ENCODE peak calls at places on chromosomes 6 and 20, in seven cellular contexts. One of them, this sample, is unnamed.

GRCh38 chr6:111730835-111731234 is 125.2 kb upstream of the TRAF3IP2 start:
- ATAC-seq in GM12878: no peak
- ATAC-seq in upper lobe of left lung: no peak
- ATAC-seq in HepG2: no peak
- ATAC-seq in right lobe of liver: peak; percentile 93
- ATAC-seq in heart left ventricle: peak; percentile 56
- ATAC-seq in gastrocnemius medialis: no peak
- ATAC-seq in this sample: no peak

GRCh38 chr20:10453241-10453640 is 18.1 kb downstream of the SLX4IP start:
- ATAC-seq in HepG2: no peak
- ATAC-seq in upper lobe of left lung: no peak
- ATAC-seq in GM12878: peak; percentile 95
- ATAC-seq in gastrocnemius medialis: no peak
- ATAC-seq in heart left ventricle: peak; percentile 58
- ATAC-seq in right lobe of liver: peak; percentile 59
- ATAC-seq in this sample: no peak

GRCh38 chr20:40305303-40305702 is 383.7 kb downstream of the MAFB start:
- ATAC-seq in GM12878: no peak
- ATAC-seq in right lobe of liver: no peak
- ATAC-seq in heart left ventricle: no peak
- ATAC-seq in gastrocnemius medialis: peak; percentile 91
- ATAC-seq in upper lobe of left lung: no peak
- ATAC-seq in HepG2: no peak
- ATAC-seq in this sample: no peak

GRCh38 chr6:15434263-15434662 is 188.4 kb downstream of the JARID2 start:
- ATAC-seq in GM12878: peak; percentile 34
- ATAC-seq in gastrocnemius medialis: no peak
- ATAC-seq in HepG2: no peak
- ATAC-seq in right lobe of liver: no peak
- ATAC-seq in heart left ventricle: no peak
- ATAC-seq in upper lobe of left lung: no peak
- ATAC-seq in this sample: no peak

GRCh38 chr6:26561533-26562466 is 23.6 kb downstream of the HMGN4 start:
- ATAC-seq in GM12878: peak; percentile 80
- ATAC-seq in gastrocnemius medialis: no peak
- ATAC-seq in heart left ventricle: no peak
- ATAC-seq in right lobe of liver: no peak
- ATAC-seq in upper lobe of left lung: no peak
- ATAC-seq in HepG2: peak; percentile 54
- ATAC-seq in this sample: no peak

GRCh38 chr6:34484899-34485298 is 19.0 kb downstream of the PACSIN1 start:
- ATAC-seq in GM12878: peak; percentile 84
- ATAC-seq in heart left ventricle: no peak
- ATAC-seq in gastrocnemius medialis: no peak
- ATAC-seq in HepG2: no peak
- ATAC-seq in right lobe of liver: no peak
- ATAC-seq in upper lobe of left lung: no peak
- ATAC-seq in this sample: no peak

GRCh38 chr20:32019563-32020463 is 9.6 kb downstream of the CCM2L start:
- ATAC-seq in heart left ventricle: no peak
- ATAC-seq in HepG2: no peak
- ATAC-seq in GM12878: no peak
- ATAC-seq in gastrocnemius medialis: no peak
- ATAC-seq in upper lobe of left lung: no peak
- ATAC-seq in right lobe of liver: no peak
- ATAC-seq in this sample: no peak

GRCh38 chr20:40471261-40471629 is 217.8 kb downstream of the MAFB start:
- ATAC-seq in right lobe of liver: peak; percentile 60
- ATAC-seq in HepG2: peak; percentile 69
- ATAC-seq in heart left ventricle: peak; percentile 38
- ATAC-seq in upper lobe of left lung: no peak
- ATAC-seq in gastrocnemius medialis: no peak
- ATAC-seq in GM12878: peak; percentile 27
- ATAC-seq in this sample: no peak

GRCh38 chr6:90369651-90370050 is 73.0 kb upstream of the BACH2 start:
- ATAC-seq in right lobe of liver: no peak
- ATAC-seq in upper lobe of left lung: no peak
- ATAC-seq in heart left ventricle: no peak
- ATAC-seq in GM12878: no peak
- ATAC-seq in gastrocnemius medialis: no peak
- ATAC-seq in HepG2: no peak
- ATAC-seq in this sample: no peak

GRCh38 chr6:44800171-44800671 is 412.7 kb downstream of the CDC5L start:
- ATAC-seq in right lobe of liver: peak; percentile 35
- ATAC-seq in upper lobe of left lung: peak; percentile 72
- ATAC-seq in GM12878: no peak
- ATAC-seq in HepG2: peak; percentile 34
- ATAC-seq in heart left ventricle: peak; percentile 50
- ATAC-seq in gastrocnemius medialis: peak; percentile 54
- ATAC-seq in this sample: no peak

GRCh38 chr6:155398221-155398620 is 57.4 kb downstream of the NOX3 start:
- ATAC-seq in GM12878: no peak
- ATAC-seq in gastrocnemius medialis: no peak
- ATAC-seq in HepG2: no peak
- ATAC-seq in upper lobe of left lung: no peak
- ATAC-seq in right lobe of liver: no peak
- ATAC-seq in heart left ventricle: no peak
- ATAC-seq in this sample: no peak

GRCh38 chr6:105890521-105891244 is 195.5 kb upstream of the PRDM1 start:
- ATAC-seq in upper lobe of left lung: no peak
- ATAC-seq in HepG2: no peak
- ATAC-seq in right lobe of liver: no peak
- ATAC-seq in heart left ventricle: no peak
- ATAC-seq in GM12878: no peak
- ATAC-seq in gastrocnemius medialis: no peak
- ATAC-seq in this sample: no peak

DNA sequence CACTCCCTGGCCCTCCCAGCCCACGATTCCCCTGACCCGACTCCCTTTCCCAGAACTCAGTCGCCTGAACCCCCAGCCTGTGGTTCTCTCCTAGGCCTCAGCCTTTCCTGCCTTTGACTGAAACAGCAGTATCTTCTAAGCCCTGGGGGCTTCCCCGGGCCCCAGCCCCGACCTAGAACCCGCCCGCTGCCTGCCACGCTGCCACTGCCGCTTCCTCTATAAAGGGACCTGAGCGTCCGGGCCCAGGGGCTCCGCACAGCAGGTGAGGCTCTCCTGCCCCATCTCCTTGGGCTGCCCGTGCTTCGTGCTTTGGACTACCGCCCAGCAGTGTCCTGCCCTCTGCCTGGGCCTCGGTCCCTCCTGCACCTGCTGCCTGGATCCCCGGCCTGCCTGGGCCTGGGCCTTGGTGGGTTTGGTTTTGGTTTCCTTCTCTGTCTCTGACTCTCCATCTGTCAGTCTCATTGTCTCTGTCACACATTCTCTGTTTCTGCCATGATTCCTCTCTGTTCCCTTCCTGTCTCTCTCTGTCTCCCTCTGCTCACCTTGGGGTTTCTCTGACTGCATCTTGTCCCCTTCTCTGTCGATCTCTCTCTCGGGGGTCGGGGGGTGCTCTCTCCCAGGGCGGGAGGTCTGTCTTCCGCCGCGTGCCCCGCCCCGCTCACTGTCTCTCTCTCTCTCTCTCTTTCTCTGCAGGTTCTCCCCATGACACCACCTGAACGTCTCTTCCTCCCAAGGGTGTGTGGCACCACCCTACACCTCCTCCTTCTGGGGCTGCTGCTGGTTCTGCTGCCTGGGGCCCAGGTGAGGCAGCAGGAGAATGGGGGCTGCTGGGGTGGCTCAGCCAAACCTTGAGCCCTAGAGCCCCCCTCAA is at the start of gene LTA:
- ATAC-seq in right lobe of liver: no peak
- ATAC-seq in HepG2: peak; percentile 58
- ATAC-seq in gastrocnemius medialis: no peak
- ATAC-seq in heart left ventricle: no peak
- ATAC-seq in upper lobe of left lung: peak; percentile 15
- ATAC-seq in GM12878: peak; percentile 47
- ATAC-seq in this sample: no peak
- TF ChIP-seq POLR2A in right lobe of liver: no peak
- TF ChIP-seq POLR2A in HepG2: no peak
- TF ChIP-seq POLR2A in gastrocnemius medialis: no peak
- TF ChIP-seq POLR2A in heart left ventricle: no peak
- TF ChIP-seq POLR2A in upper lobe of left lung: no peak
- TF ChIP-seq POLR2A in GM12878: peak; percentile 90
- TF ChIP-seq POLR2A in this sample: no peak

DNA sequence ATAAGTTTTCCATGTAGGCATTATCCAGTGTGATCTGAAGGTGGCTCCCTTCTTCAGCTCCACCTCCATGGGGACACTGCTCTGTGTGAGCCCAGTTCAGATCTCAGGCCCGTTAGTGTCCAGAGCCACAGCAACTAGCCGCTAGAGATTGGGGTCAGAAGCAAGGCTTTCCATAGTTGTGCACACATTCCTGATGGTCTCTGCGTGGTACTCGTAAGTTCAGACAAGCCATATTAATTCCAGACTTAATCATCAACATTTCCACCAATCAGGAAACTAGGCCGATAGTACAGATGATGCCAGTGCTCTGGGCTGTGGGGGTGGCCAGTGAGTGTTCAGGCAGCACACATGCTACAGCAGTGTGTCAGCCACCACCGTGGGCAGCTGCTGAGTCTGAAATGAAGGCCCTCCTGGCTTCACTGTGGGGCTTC is 17.5 kb upstream of the SYNCRIP start:
- ATAC-seq in gastrocnemius medialis: peak; percentile 79
- ATAC-seq in heart left ventricle: no peak
- ATAC-seq in GM12878: no peak
- ATAC-seq in HepG2: peak; percentile 99
- ATAC-seq in upper lobe of left lung: no peak
- ATAC-seq in right lobe of liver: peak; percentile 87
- ATAC-seq in this sample: no peak
- TF ChIP-seq POLR2A in gastrocnemius medialis: no peak
- TF ChIP-seq POLR2A in heart left ventricle: no peak
- TF ChIP-seq POLR2A in GM12878: no peak
- TF ChIP-seq POLR2A in HepG2: no peak
- TF ChIP-seq POLR2A in upper lobe of left lung: no peak
- TF ChIP-seq POLR2A in right lobe of liver: no peak
- TF ChIP-seq POLR2A in this sample: no peak

DNA sequence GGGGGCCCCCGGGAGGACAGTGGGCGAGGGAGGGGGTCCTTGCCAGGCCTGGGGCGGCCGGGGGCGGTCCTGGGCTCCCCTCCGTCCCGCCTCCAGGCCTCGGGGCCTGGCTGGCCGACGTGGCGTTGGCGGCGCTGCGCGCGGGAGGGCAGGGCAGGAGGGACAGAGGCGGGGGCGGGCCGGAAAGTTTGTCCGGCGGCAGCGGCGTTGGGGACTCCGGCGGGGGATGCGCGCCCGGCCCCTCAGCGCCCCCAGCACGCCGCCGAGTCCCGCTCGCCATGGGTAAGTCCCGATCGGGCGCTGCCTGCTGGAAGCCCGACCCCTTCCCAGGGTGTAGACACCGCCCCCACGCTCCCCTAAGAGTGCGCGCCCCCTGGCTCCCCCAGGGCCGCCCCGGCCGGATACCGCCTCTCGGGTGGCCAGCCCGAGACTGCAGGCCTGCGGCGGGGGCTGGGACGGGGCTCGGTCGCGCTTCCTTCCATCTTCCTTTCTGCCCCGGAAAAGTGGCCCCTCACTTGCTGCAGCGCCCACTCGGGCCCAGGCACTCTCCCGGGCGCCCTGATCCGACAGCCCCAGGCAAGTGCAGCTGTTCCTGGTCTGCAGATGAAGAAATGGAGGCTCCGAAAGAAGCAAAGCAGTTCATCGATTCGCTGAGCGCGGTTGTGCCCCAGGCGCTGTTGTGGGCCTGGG is at the start of gene SLC2A10:
- ATAC-seq in right lobe of liver: peak; percentile 75
- ATAC-seq in gastrocnemius medialis: no peak
- ATAC-seq in HepG2: peak; percentile 86
- ATAC-seq in upper lobe of left lung: peak; percentile 72
- ATAC-seq in heart left ventricle: peak; percentile 86
- ATAC-seq in GM12878: no peak
- ATAC-seq in this sample: peak; percentile 77
- TF ChIP-seq POLR2A in right lobe of liver: peak; percentile 77
- TF ChIP-seq POLR2A in gastrocnemius medialis: no peak
- TF ChIP-seq POLR2A in HepG2: peak; percentile 82
- TF ChIP-seq POLR2A in upper lobe of left lung: no peak
- TF ChIP-seq POLR2A in heart left ventricle: no peak
- TF ChIP-seq POLR2A in GM12878: no peak
- TF ChIP-seq POLR2A in this sample: no peak

DNA sequence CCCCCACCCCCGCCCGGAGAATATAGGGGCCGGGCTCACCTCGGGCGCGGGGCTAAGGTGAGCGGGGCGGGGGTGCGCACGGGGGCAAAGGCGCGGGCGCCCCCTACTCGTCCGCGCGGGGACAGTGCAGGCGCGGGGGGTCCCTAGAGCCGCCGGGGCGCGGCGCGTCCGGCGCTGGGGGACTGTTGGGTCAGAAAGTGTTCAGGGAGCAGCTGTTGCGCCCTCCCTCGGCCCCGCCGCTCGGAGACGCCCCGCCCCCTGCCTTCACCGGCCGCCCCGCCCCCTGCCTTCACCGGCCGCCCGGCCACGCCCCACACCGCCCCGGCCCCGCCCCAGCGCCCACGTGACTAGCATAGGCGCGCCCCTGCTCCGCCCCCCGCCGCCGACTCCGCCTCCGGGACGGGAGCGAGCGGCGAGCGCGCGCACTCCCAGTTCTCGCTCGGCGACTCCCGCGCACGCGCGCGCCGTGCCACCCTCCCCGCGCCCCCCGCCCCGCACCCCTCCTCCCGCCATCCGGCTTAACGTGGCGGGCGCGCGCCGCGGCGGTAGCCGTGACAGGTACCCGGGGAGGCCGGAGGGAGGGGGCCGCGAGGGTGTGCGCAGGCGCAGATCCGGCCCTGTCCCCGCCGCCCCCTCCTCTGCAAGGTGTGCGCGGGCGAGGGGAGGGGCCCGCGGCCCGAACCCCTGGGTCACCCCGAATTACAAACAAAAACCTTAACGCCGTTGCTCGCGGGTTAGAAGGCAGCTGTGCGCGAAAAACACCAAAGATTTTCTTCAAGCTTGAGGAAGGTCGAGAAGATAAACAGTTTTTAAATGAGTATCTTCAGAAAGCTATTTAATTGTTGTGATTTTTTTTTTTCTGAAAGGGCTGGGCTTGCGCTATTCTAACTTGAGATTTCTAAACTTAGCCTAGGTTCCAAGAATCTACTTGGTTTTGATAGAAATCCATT is 704 bp upstream of the ZNF217 start:
- ATAC-seq in gastrocnemius medialis: peak; percentile 78
- ATAC-seq in right lobe of liver: peak; percentile 79
- ATAC-seq in GM12878: peak; percentile 77
- ATAC-seq in upper lobe of left lung: peak; percentile 97
- ATAC-seq in heart left ventricle: peak; percentile 88
- ATAC-seq in HepG2: peak; percentile 88
- ATAC-seq in this sample: peak; percentile 84
- TF ChIP-seq POLR2A in gastrocnemius medialis: peak; percentile 81
- TF ChIP-seq POLR2A in right lobe of liver: peak; percentile 45
- TF ChIP-seq POLR2A in GM12878: peak; percentile 36
- TF ChIP-seq POLR2A in upper lobe of left lung: no peak
- TF ChIP-seq POLR2A in heart left ventricle: peak; percentile 64
- TF ChIP-seq POLR2A in HepG2: peak; percentile 60
- TF ChIP-seq POLR2A in this sample: peak; percentile 84

GRCh38 chr6:32153835-32154513 is at the start of gene PPT2:
- ATAC-seq in heart left ventricle: peak; percentile 94
- ATAC-seq in upper lobe of left lung: peak; percentile 86
- ATAC-seq in GM12878: peak; percentile 79
- ATAC-seq in gastrocnemius medialis: peak; percentile 86
- ATAC-seq in HepG2: peak; percentile 79
- ATAC-seq in right lobe of liver: peak; percentile 81
- ATAC-seq in this sample: peak; percentile 91
- TF ChIP-seq POLR2A in heart left ventricle: no peak
- TF ChIP-seq POLR2A in upper lobe of left lung: no peak
- TF ChIP-seq POLR2A in GM12878: no peak
- TF ChIP-seq POLR2A in gastrocnemius medialis: peak; percentile 38
- TF ChIP-seq POLR2A in HepG2: peak; percentile 64
- TF ChIP-seq POLR2A in right lobe of liver: no peak
- TF ChIP-seq POLR2A in this sample: peak; percentile 12